ENCODE peak calls at places on chromosome X, in nine cellular contexts. W is hepatic stellate cell; C is GM06990; P is HT-29; A is AG09319; H is hippocampal formation; U is heart left ventricle; X is activated CD8-positive, alpha-beta memory T cell treated with anti-CD3 and anti-CD28 coated beads for 4 hours; E is A172. N is an unnamed sample.

GRCh38 chrX:86369847-86370630 is 221.8 kb downstream of the DACH2 start:
- DNase-seq in U (no peak), P (no peak), E (no peak), H (no peak), X (no peak), W (no peak), A (no peak), C (no peak), N (no peak)

GRCh38 chrX:109600114-109600710 is 24.8 kb downstream of the KCNE5 start:
- DNase-seq in W (no peak), U (peak), H (peak), C (no peak), E (no peak), X (no peak), A (no peak), P (no peak), N (no peak)

GRCh38 chrX:109709129-109709631 is 23.9 kb downstream of the ACSL4 start:
- DNase-seq in W (peak), P (no peak), U (no peak), A (no peak), H (no peak), C (peak), X (no peak), E (no peak), N (peak)

GRCh38 chrX:86210772-86211171 is 62.5 kb downstream of the DACH2 start:
- DNase-seq in X (no peak), H (no peak), U (no peak), P (no peak), W (no peak), E (no peak), A (no peak), C (no peak), N (no peak)

GRCh38 chrX:41827886-41828285 is 95.5 kb downstream of the CASK start:
- DNase-seq in W (peak), U (no peak), C (no peak), E (peak), X (no peak), P (no peak), A (no peak), H (no peak), N (no peak)

GRCh38 chrX:47311857-47312774 is 58.3 kb upstream of the ZNF157 start:
- DNase-seq in W (peak), X (no peak), C (peak), U (peak), A (peak), E (peak), P (peak), H (no peak), N (no peak)

GRCh38 chrX:27976284-27976683 is 5.0 kb downstream of the DCAF8L1 start:
- DNase-seq in C (no peak), P (no peak), A (no peak), E (no peak), U (no peak), X (no peak), H (no peak), W (no peak), N (no peak)

GRCh38 chrX:145729635-145730034 is 88.0 kb upstream of the SLITRK2 start:
- DNase-seq in U (no peak), E (no peak), A (no peak), W (no peak), H (peak), C (no peak), X (no peak), P (no peak), N (no peak)

GRCh38 chrX:57286507-57287251 is at the start of gene FAAH2:
- DNase-seq in H (no peak), A (no peak), X (no peak), W (no peak), P (peak), C (peak), E (no peak), U (no peak), N (peak)

GRCh38 chrX:131747173-131747572 is 203.3 kb downstream of the OR13H1 start:
- DNase-seq in C (peak), U (peak), E (peak), H (peak), X (peak), P (peak), W (no peak), A (peak), N (peak)

GRCh38 chrX:108199691-108200090 is 108.1 kb downstream of the ATG4A start:
- DNase-seq in E (no peak), U (no peak), X (no peak), P (peak), A (no peak), W (no peak), C (no peak), H (peak), N (no peak)

GRCh38 chrX:37796805-37797204 is 16.9 kb downstream of the CYBB start:
- DNase-seq in H (no peak), P (no peak), C (no peak), A (no peak), X (no peak), U (peak), W (no peak), E (no peak), N (no peak)

GRCh38 chrX:16855363-16856075 is 14.6 kb downstream of the RBBP7 start:
- DNase-seq in W (no peak), U (no peak), P (no peak), C (no peak), H (no peak), X (no peak), E (no peak), A (no peak), N (no peak)

GRCh38 chrX:69362889-69363288 is 141.2 kb upstream of the NALF2 start:
- DNase-seq in W (no peak), A (peak), H (no peak), U (no peak), C (peak), E (no peak), X (no peak), P (no peak), N (no peak)

GRCh38 chrX:70998402-70999027 is 67.6 kb upstream of the SLC7A3 start:
- DNase-seq in X (no peak), A (peak), C (no peak), W (no peak), H (peak), U (peak), P (peak), E (peak), N (no peak)

GRCh38 chrX:41482153-41482850 is 35.2 kb downstream of the NYX start:
- DNase-seq in X (no peak), U (no peak), E (no peak), P (no peak), C (no peak), H (no peak), W (no peak), A (no peak), N (no peak)

GRCh38 chrX:48891402-48892288 is 5.9 kb downstream of the TIMM17B start:
- DNase-seq in E (no peak), X (peak), U (peak), P (peak), W (peak), A (peak), H (peak), C (peak), N (no peak)

GRCh38 chrX:18828832-18829404 is 121.5 kb downstream of the PPEF1 start:
- DNase-seq in H (no peak), A (no peak), E (peak), C (no peak), P (no peak), X (no peak), W (no peak), U (no peak), N (no peak)

GRCh38 chrX:20951016-20951795 is 423.0 kb upstream of the CNKSR2 start:
- DNase-seq in X (no peak), U (no peak), H (no peak), A (no peak), P (peak), E (no peak), C (no peak), W (no peak), N (no peak)

GRCh38 chrX:46710425-46710824 is 48.5 kb downstream of the SLC9A7 start:
- DNase-seq in U (no peak), X (no peak), E (peak), W (peak), P (no peak), C (no peak), A (no peak), H (no peak), N (no peak)

GRCh38 chrX:142244568-142244967 is 39.5 kb upstream of the MAGEC2 start:
- DNase-seq in W (no peak), A (no peak), U (no peak), P (no peak), E (no peak), X (no peak), C (no peak), H (no peak), N (no peak)

GRCh38 chrX:121479406-121479805 is 432.0 kb downstream of the GLUD2 start:
- DNase-seq in P (peak), W (no peak), U (no peak), A (no peak), H (no peak), C (no peak), E (no peak), X (no peak), N (no peak)

GRCh38 chrX:76555816-76556215 is 128.3 kb downstream of the MAGEE1 start:
- DNase-seq in C (no peak), H (no peak), X (no peak), A (no peak), P (peak), U (no peak), E (peak), W (no peak), N (no peak)

GRCh38 chrX:118682258-118683014 is 45.0 kb upstream of the IL13RA1 start:
- DNase-seq in A (no peak), P (peak), C (no peak), H (no peak), W (no peak), U (no peak), E (no peak), X (no peak), N (no peak)

GRCh38 chrX:124338733-124339514 is 6.5 kb downstream of the TEX13D start:
- DNase-seq in P (no peak), C (no peak), U (no peak), H (no peak), X (no peak), E (no peak), A (no peak), W (no peak), N (no peak)

GRCh38 chrX:153471663-153472280 is 1.4 kb upstream of the HAUS7 start:
- DNase-seq in P (no peak), W (peak), C (no peak), H (no peak), E (no peak), X (no peak), U (no peak), A (no peak), N (no peak)

GRCh38 chrX:8743126-8743732 is 11.3 kb upstream of the ANOS1 start:
- DNase-seq in H (no peak), U (no peak), C (no peak), W (peak), A (no peak), E (peak), X (peak), P (peak), N (no peak)

GRCh38 chrX:26613951-26614350 is 398.0 kb downstream of the MAGEB5 start:
- DNase-seq in C (no peak), X (no peak), W (peak), A (no peak), H (no peak), P (no peak), U (no peak), E (peak), N (no peak)

GRCh38 chrX:133497356-133497755 is 82.1 kb upstream of the GPC4 start:
- DNase-seq in C (no peak), W (no peak), P (no peak), E (no peak), X (no peak), A (no peak), U (no peak), H (no peak), N (no peak)

GRCh38 chrX:101057095-101057714 is 5.3 kb upstream of the TRMT2B start:
- DNase-seq in U (no peak), W (peak), E (peak), H (no peak), P (no peak), C (peak), X (no peak), A (no peak), N (peak)

GRCh38 chrX:123731987-123732678 is 719 bp downstream of the THOC2 start:
- DNase-seq in W (peak), C (peak), U (peak), H (no peak), P (peak), A (no peak), E (peak), X (no peak), N (no peak)

GRCh38 chrX:131734621-131735020 is 190.7 kb downstream of the OR13H1 start:
- DNase-seq in U (no peak), C (peak), E (no peak), W (peak), X (no peak), A (peak), H (peak), P (peak), N (peak)

GRCh38 chrX:9911479-9911878 is 55.7 kb upstream of the CLDN34 start:
- DNase-seq in X (no peak), U (no peak), W (peak), H (no peak), A (no peak), P (peak), C (no peak), E (peak), N (no peak)

GRCh38 chrX:13899607-13900006 is 82.7 kb upstream of the GPM6B start:
- DNase-seq in E (peak), H (no peak), C (no peak), W (peak), P (no peak), A (peak), U (no peak), X (no peak), N (no peak)

GRCh38 chrX:22950278-22951266 is 49.2 kb upstream of the DDX53 start:
- DNase-seq in W (peak), E (peak), P (peak), A (peak), C (no peak), U (no peak), X (no peak), H (no peak), N (no peak)

GRCh38 chrX:28058906-28059305 is 77.7 kb upstream of the DCAF8L1 start:
- DNase-seq in A (no peak), E (no peak), W (no peak), P (peak), H (no peak), C (no peak), X (no peak), U (no peak), N (no peak)

GRCh38 chrX:85365370-85365995 is 14.0 kb downstream of the POF1B start:
- DNase-seq in A (no peak), P (no peak), E (no peak), W (no peak), U (no peak), X (no peak), H (no peak), C (no peak), N (no peak)

N was measured in GM12878.